ENCODE peak calls at places on chromosomes 12 and 14, in four cellular contexts. S, U, R and H are unnamed samples.

GRCh38 chr12:81792666-81793065 is 33.5 kb upstream of the PPFIA2 start:
- DNase-seq in R (no peak), U (no peak), S (no peak), H (no peak)

GRCh38 chr12:91127751-91128150 is 16.5 kb upstream of the LUM start:
- DNase-seq in S (peak), R (no peak), U (no peak), H (peak)

GRCh38 chr14:21268612-21269251 is 510 bp downstream of the HNRNPC start:
- DNase-seq in R (no peak), S (peak), U (peak), H (peak)

GRCh38 chr14:24965934-24966593 is 83.9 kb downstream of the STXBP6 start:
- DNase-seq in U (no peak), S (peak), R (no peak), H (peak)

GRCh38 chr12:52222692-52223091 is 10.4 kb upstream of the KRT7 start:
- DNase-seq in U (no peak), R (no peak), S (no peak), H (no peak)

GRCh38 chr12:4700621-4701026 is 19.6 kb upstream of the GALNT8 start:
- DNase-seq in U (no peak), S (peak), R (peak), H (no peak)

GRCh38 chr12:29847246-29847645 is 63.5 kb upstream of the TMTC1 start:
- DNase-seq in U (no peak), S (no peak), R (no peak), H (no peak)

GRCh38 chr14:36514278-36515104 is 5.5 kb downstream of the NKX2-1 start:
- DNase-seq in U (peak), S (no peak), R (no peak), H (no peak)

GRCh38 chr14:72173038-72173720 is 240.9 kb downstream of the RGS6 start:
- DNase-seq in S (no peak), U (no peak), R (no peak), H (no peak)

GRCh38 chr14:71321556-71322315 is 414.5 kb downstream of the PCNX1 start:
- DNase-seq in S (peak), R (no peak), U (peak), H (peak)

GRCh38 chr12:60834806-60835205 is 1239.0 kb downstream of the SLC16A7 start:
- DNase-seq in U (no peak), S (no peak), R (no peak), H (no peak)

GRCh38 chr14:100538566-100539318 is 48.5 kb downstream of the BEGAIN start:
- DNase-seq in R (no peak), S (no peak), U (peak), H (no peak)

GRCh38 chr12:95191060-95191696 is 26.1 kb downstream of the FGD6 start:
- DNase-seq in U (no peak), S (no peak), R (peak), H (no peak)

GRCh38 chr14:91885113-91885712 is 17.9 kb upstream of the TC2N start:
- DNase-seq in S (peak), R (no peak), U (no peak), H (no peak)